ENCODE peak calls at places on chromosomes 16 and 17, in four cellular contexts. Z is K562, J is GM12878, E is HepG2. D is an unnamed sample.

GRCh38 chr17:50272711-50273653 is 1.3 kb upstream of the TMEM92 start:
- DNase-seq in E (no peak), Z (peak; percentile 81), J (no peak), D (peak; percentile 84)

GRCh38 chr16:16014329-16015224 is 65.2 kb downstream of the ABCC1 start:
- DNase-seq in E (peak; percentile 93), Z (no peak), J (no peak), D (no peak)

GRCh38 chr16:83808573-83809014 is 816 bp downstream of the HSBP1 start:
- DNase-seq in E (no peak), J (no peak), Z (no peak), D (no peak)

GRCh38 chr16:84677017-84677803 is 22.6 kb upstream of the USP10 start:
- DNase-seq in E (peak; percentile 50), J (no peak), Z (peak; percentile 15), D (no peak)

GRCh38 chr17:81511800-81512559 is 619 bp downstream of the ACTG1 start:
- DNase-seq in Z (no peak), J (no peak), E (no peak), D (no peak)

GRCh38 chr17:82772026-82772425 is 20.2 kb downstream of the TBCD start:
- DNase-seq in J (no peak), E (peak; percentile 71), Z (no peak), D (no peak)

GRCh38 chr16:27199747-27200146 is 3.6 kb upstream of the KDM8 start:
- DNase-seq in Z (no peak), E (no peak), J (peak; percentile 73), D (no peak)

GRCh38 chr16:85170066-85171003 is 58.1 kb upstream of the CIBAR2 start:
- DNase-seq in J (no peak), Z (peak; percentile 70), E (no peak), D (no peak)

GRCh38 chr16:78081341-78081740 is 18.1 kb upstream of the WWOX start:
- DNase-seq in Z (no peak), J (no peak), E (no peak), D (no peak)

GRCh38 chr16:87922250-87922871 is 14.0 kb downstream of the CA5A start:
- DNase-seq in J (no peak), E (no peak), Z (no peak), D (no peak)

GRCh38 chr17:1980665-1981250 is 44.4 kb downstream of the RTN4RL1 start:
- DNase-seq in J (no peak), E (no peak), Z (no peak), D (no peak)

GRCh38 chr17:8226536-8227237 is 16.3 kb upstream of the AURKB start:
- DNase-seq in Z (peak; percentile 53), J (peak; percentile 78), E (no peak), D (peak; percentile 81)

GRCh38 chr16:212999-213398 is 16.2 kb downstream of the LUC7L start:
- DNase-seq in Z (no peak), J (no peak), E (no peak), D (no peak)

GRCh38 chr17:77140166-77140877 is 447 bp upstream of the SEC14L1 start:
- DNase-seq in E (peak; percentile 96), Z (peak; percentile 99), J (peak; percentile 93), D (peak; percentile 100)

GRCh38 chr17:77141846-77142449 is 1.2 kb downstream of the SEC14L1 start:
- DNase-seq in J (no peak), Z (no peak), E (no peak), D (no peak)

GRCh38 chr17:77142689-77143088 is 1.9 kb downstream of the SEC14L1 start:
- DNase-seq in J (no peak), E (no peak), Z (no peak), D (no peak)

GRCh38 chr17:77143306-77143705 is 2.5 kb downstream of the SEC14L1 start:
- DNase-seq in E (no peak), J (no peak), Z (no peak), D (no peak)

DNA sequence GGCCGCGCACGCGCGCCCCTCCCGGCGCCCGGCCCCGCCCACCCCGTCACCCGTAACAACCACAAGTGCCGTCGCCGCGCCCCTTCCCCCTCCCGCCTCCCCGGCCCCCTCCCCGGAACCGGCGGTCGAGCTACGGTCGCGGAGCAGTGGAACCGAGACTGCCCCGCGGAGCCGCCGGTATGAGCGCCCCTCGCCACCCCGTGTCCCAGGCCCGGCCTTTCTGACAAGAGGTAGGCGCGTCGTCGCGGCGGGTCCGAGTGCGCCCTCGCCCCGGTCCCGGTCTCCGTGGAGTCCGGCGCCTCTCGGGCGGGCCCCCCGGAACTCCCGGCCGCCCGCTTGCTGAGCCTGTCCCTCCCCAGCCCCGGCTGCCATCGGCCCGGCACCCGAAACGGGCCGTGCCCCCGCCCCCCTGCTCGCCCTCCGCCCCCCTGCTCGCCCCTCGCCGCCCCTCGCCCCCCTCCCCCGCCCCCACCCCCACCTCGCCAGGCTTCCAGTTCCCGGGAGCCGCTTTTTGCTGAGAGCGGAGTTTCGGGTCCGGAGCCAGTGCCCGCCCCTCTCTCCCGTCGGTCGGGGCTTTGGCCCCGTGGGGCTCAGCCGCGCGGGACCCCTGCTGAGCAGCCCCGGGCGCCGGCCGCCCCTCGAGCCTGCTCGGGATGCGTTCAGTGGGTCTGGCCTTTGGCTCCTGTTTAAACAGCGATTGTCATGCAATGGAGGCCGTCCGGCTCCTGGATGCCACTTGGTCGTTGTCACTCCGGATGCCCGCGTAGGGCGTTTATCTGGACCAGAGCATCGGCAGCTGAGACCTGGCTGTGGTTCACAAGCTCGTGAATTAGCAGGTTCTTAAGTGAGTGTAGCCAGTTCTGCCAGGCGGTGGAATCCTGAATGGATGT is at the start of gene SEC14L1:
- DNase-seq in J (no peak), Z (peak; percentile 77), E (peak; percentile 68), D (peak; percentile 50)
- TF ChIP-seq MAX in J (no peak), Z (no peak), E (no peak), D (no peak)

DNA sequence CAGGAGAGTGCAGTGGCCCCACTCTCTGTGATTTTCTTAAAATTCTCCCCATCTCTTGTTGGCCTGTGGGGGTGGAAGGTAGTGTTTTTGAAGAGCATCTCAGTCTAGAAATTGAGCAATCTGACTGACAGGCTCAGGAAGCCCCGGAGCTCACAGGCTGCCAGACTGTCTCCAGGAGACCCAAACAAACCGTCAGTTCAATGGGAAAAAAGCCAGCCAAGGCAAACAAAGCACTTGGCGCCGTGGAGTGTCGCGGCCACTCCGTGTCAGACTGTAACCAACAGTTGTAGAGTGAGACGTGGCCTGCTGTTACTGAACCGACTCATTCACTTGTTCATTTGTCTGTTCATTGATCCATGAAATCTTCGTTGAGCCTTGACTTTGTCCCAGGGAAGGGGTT is 33.7 kb downstream of the RGS9 start:
- DNase-seq in J (no peak), E (peak; percentile 61), Z (no peak), D (no peak)
- TF ChIP-seq TCF7 in J (no peak), E (no peak), Z (no peak), D (no peak)

GRCh38 chr17:39921323-39921722 is 2.9 kb upstream of the GSDMB start:
- DNase-seq in J (no peak), Z (no peak), E (no peak), D (no peak)
- TF ChIP-seq MAX in J (no peak), Z (no peak), E (no peak), D (no peak)

DNA sequence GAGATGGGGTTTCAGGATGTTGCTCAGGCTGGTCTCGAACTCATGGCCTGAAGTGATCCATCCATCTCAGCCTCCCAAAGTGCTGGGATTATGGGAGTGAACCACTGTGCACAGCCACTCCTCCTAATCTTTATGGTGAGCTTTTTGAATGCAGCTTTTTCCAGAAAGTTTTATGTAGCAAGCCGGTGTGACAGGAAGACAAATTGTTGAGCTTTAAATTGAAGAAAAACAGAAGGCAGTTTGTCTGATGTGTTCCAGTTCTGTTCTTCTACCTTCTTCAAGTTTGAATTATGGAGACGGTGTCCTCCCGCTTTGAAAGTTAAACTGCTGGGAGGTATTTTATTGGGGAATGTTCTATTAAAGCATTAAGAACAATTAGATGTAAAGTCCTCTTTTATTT is 177.1 kb downstream of the SNX29 start:
- DNase-seq in Z (no peak), E (no peak), J (no peak), D (no peak)
- TF ChIP-seq TCF7 in Z (no peak), E (no peak), J (no peak), D (no peak)

GRCh38 chr17:39928868-39929651 is 1.5 kb downstream of the LRRC3C start:
- DNase-seq in E (no peak), J (no peak), Z (no peak), D (no peak)

GRCh38 chr17:39926135-39926587 is 1.2 kb downstream of the ORMDL3 start:
- DNase-seq in J (no peak), Z (no peak), E (no peak), D (no peak)

GRCh38 chr17:39927928-39928867 is 666 bp downstream of the LRRC3C start:
- DNase-seq in Z (peak; percentile 44), J (no peak), E (peak; percentile 72), D (peak; percentile 77)

GRCh38 chr17:39926588-39927100 is 757 bp downstream of the ORMDL3 start:
- DNase-seq in E (peak; percentile 78), Z (peak; percentile 73), J (no peak), D (peak; percentile 58)

DNA sequence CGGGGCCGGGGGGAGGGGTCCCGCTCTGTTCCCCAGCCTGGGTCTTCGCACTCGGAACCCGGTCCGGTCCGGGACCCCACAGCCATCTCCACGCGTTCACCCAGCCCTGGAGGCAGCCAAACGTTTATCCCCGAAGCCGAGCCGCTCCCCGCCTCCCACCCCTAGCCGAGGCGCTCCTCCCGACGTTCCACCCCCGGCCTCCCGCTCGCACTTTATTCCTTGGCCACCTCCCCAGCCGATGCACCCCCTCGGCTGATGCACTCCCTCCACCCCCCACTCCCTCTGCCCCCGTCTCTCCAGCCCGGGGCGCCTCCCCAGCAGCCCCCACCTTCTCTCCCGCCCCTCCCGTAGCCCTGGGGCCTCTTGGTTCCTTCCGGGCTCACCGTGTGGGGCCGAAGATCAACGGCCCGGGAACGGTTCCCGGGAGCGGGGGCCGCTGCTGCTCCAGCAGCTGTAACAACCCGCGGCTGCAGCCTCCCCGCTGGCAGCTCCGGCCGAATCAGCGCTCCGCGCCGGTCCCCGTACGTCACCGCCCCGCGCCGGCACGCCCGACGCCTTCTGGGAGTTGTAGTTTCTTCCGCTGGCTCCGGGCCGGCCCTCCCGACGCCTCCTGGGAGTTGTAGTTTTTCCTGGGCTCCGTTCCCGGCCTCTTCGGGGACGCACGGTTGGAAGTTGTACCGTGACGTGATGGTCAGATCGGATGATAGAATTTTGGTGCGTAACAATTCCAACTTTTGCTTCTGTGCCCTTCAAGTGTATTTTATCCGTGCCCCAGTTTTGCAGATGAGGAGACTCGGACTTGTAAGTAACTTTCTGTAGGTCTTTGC is at the start of the genes LRRC3C and ORMDL3:
- DNase-seq in Z (peak; percentile 93), E (peak; percentile 94), J (no peak), D (peak; percentile 96)
- TF ChIP-seq MAX in Z (no peak), E (no peak), J (peak; percentile 16), D (peak; percentile 29)

DNA sequence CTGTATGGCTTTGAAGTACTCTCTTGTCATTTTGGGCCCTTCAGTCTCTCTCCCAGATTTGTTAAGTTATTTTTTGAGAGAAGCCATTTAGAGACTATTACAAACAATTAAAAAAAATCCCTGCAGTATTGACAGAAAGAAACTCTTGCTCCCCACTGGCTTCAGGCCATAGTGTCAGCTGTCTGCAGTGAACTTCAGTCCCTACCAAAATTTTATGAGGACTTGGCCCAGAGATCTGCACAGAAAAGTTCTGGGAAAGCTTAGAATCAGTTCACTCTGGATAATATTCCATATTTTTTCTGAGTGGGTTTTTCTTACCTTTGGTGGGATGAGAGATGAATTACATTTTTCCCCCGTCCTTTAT is 30.9 kb upstream of the SUPT4H1 start:
- DNase-seq in Z (no peak), J (no peak), E (no peak), D (no peak)
- TF ChIP-seq TCF7 in Z (no peak), J (no peak), E (no peak), D (no peak)

DNA sequence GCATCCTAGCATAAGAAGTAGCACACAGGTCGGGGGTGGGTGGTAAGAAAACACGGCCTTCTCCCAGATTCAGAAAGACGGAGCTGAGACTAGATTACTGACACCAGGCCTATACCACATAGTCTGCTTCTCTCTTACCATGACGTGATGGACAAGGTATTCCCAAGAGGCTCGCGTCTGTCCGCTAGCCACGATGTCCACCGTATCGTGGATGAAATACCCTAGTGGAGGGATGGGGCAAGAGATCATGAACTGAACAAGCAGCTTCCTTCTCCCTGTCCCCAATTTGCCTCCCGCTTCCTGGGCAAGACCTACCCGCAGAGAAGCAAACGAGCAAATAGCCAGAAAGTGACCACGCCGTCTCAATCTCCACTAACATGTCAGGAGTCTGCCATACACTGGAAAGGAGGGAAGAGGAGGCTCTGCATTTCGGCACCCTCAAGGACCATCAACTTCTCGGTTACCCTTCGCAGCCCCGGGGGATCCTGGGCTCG is 820 bp downstream of the TLCD1 start:
- DNase-seq in Z (no peak), J (no peak), E (peak; percentile 65), D (no peak)
- TF ChIP-seq MAX in Z (no peak), J (no peak), E (no peak), D (no peak)